ENCODE peak calls at places on chromosomes 5 and 9, in nine cellular contexts. F is transverse colon, J is AG04450, E is adrenal gland, O is RWPE2, I is right lobe of liver, S is A549, M is uterus, T is right atrium auricular region. W is an unnamed sample.

GRCh38 chr5:180810210-180811011 is 7.8 kb upstream of the MGAT1 start:
- DNase-seq in F (peak), J (peak), E (peak), O (peak), I (peak), S (peak), M (peak), T (peak), W (peak)

GRCh38 chr9:100082786-100083185 is 16.0 kb downstream of the ERP44 start:
- DNase-seq in F (no peak), J (no peak), E (no peak), O (no peak), I (no peak), S (no peak), M (no peak), T (no peak), W (no peak)

GRCh38 chr9:89923961-89924504 is 319.2 kb downstream of the GADD45G start:
- DNase-seq in F (no peak), J (no peak), E (peak), O (no peak), I (peak), S (no peak), M (no peak), T (peak), W (no peak)

GRCh38 chr5:138180183-138180782 is 1.4 kb downstream of the KIF20A start:
- DNase-seq in F (no peak), J (peak), E (no peak), O (no peak), I (no peak), S (peak), M (no peak), T (no peak), W (no peak)

GRCh38 chr5:132104561-132104960 is 31.0 kb downstream of the CSF2 start:
- DNase-seq in F (no peak), J (no peak), E (no peak), O (no peak), I (no peak), S (no peak), M (no peak), T (no peak), W (no peak)

GRCh38 chr5:55816342-55816741 is 34.8 kb upstream of the IL31RA start:
- DNase-seq in F (no peak), J (peak), E (no peak), O (no peak), I (no peak), S (peak), M (no peak), T (no peak), W (no peak)

GRCh38 chr5:174073088-174073487 is 27.6 kb downstream of the NSG2 start:
- DNase-seq in F (no peak), J (no peak), E (no peak), O (no peak), I (no peak), S (no peak), M (no peak), T (no peak), W (no peak)

GRCh38 chr5:128662998-128663397 is 125.0 kb upstream of the FBN2 start:
- DNase-seq in F (no peak), J (no peak), E (no peak), O (no peak), I (no peak), S (no peak), M (no peak), T (no peak), W (no peak)

GRCh38 chr9:76230961-76231360 is 163.3 kb downstream of the RFK start:
- DNase-seq in F (no peak), J (no peak), E (no peak), O (no peak), I (no peak), S (no peak), M (no peak), T (no peak), W (no peak)

GRCh38 chr5:150605546-150605945 is 34.9 kb upstream of the SYNPO start:
- DNase-seq in F (no peak), J (no peak), E (no peak), O (no peak), I (peak), S (no peak), M (no peak), T (no peak), W (no peak)

GRCh38 chr9:107251756-107252322 is 31.2 kb upstream of the RAD23B start:
- DNase-seq in F (no peak), J (peak), E (no peak), O (no peak), I (no peak), S (no peak), M (peak), T (peak), W (no peak)

DNA sequence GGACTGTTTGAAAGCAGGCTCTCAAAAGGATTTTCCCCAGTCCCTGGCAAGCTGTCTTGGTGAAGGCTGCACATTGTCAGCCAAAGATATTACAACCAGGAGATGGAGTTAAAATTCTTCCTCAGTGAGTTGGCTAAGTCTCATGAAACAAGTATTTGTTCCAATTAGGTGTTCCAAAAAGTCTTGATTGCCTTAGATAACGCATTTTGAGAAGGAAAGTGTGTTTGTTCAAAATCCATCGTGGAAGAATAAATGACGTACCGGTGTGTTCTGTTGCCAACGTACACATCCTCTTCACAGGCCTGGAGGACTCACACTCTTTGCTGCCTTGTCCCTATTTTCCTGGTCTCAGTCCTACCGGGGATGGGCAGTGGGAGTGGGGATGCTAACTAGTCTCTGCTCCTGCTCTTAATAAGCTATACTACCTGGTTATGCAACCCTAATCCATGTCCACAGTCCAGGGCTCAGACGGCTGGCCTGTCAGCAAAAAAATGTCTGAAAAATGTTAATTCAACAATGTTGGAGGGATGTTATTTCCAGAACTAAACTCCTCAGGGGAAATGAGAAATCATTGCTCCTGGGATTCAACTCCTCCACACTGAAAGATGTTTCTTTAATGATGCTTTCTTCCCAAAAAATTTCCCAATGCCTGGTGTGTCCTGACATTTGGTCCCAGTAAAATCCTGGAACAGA is 175.3 kb upstream of the KLF9 start:
- DNase-seq in F (no peak), J (no peak), E (no peak), O (no peak), I (no peak), S (no peak), M (peak), T (peak), W (no peak)
- H3K27ac ChIP-seq in F (peak), J (peak), E (peak), O (peak), I (no peak), S (no peak), M (peak), T (peak), W (peak)

GRCh38 chr5:72109625-72110024 is 2.4 kb downstream of the MAP1B start:
- DNase-seq in F (no peak), J (no peak), E (peak), O (no peak), I (no peak), S (peak), M (no peak), T (no peak), W (no peak)
- TF ChIP-seq CTCF in F (no peak), J (no peak), E (no peak), O (peak), I (no peak), S (peak), M (no peak), T (no peak), W (no peak)

GRCh38 chr5:151661968-151662732 is 24.6 kb downstream of the SPARC start:
- DNase-seq in F (no peak), J (no peak), E (no peak), O (no peak), I (no peak), S (no peak), M (no peak), T (no peak), W (no peak)
- H3K4me3 ChIP-seq in F (no peak), J (no peak), E (no peak), O (no peak), I (no peak), S (no peak), M (no peak), T (no peak), W (no peak)

GRCh38 chr9:126515873-126516505 is 97.7 kb upstream of the LMX1B start:
- DNase-seq in F (no peak), J (no peak), E (no peak), O (no peak), I (no peak), S (no peak), M (no peak), T (no peak), W (no peak)

GRCh38 chr9:126516561-126516935 is 97.2 kb upstream of the LMX1B start:
- DNase-seq in F (no peak), J (no peak), E (no peak), O (no peak), I (no peak), S (no peak), M (no peak), T (no peak), W (no peak)

GRCh38 chr9:126516936-126517750 is 96.6 kb upstream of the LMX1B start:
- DNase-seq in F (no peak), J (peak), E (no peak), O (peak), I (no peak), S (peak), M (no peak), T (peak), W (peak)

GRCh38 chr9:126518763-126519162 is 95.0 kb upstream of the LMX1B start:
- DNase-seq in F (no peak), J (no peak), E (no peak), O (no peak), I (no peak), S (no peak), M (no peak), T (no peak), W (no peak)

DNA sequence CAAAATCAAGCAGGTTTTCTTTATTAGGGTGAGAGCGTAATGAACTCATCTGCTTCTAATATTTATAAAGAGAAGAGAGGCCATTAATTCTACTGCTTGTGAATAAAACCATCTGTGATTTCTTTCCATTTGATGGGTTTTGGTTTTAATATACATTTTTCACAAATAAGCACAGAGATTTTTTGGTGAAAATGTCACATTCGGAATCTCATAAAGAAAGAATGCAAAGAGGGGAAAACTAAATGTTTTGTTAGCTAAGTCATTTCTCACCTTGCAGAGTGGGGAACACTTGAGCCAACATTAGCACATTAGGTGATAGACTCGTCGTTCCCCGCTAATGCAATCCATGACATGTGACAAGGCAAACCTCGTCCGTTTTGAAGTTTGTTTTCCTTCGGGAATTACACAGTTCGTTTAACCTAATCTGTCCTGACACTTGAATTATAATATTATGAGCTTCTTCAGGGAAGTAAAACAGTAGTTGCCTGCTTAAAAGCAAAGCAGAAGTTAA is 95.9 kb upstream of the LMX1B start:
- DNase-seq in F (no peak), J (no peak), E (no peak), O (no peak), I (no peak), S (no peak), M (no peak), T (no peak), W (no peak)
- H3K27ac ChIP-seq in F (peak), J (no peak), E (peak), O (no peak), I (no peak), S (no peak), M (no peak), T (peak), W (no peak)

DNA sequence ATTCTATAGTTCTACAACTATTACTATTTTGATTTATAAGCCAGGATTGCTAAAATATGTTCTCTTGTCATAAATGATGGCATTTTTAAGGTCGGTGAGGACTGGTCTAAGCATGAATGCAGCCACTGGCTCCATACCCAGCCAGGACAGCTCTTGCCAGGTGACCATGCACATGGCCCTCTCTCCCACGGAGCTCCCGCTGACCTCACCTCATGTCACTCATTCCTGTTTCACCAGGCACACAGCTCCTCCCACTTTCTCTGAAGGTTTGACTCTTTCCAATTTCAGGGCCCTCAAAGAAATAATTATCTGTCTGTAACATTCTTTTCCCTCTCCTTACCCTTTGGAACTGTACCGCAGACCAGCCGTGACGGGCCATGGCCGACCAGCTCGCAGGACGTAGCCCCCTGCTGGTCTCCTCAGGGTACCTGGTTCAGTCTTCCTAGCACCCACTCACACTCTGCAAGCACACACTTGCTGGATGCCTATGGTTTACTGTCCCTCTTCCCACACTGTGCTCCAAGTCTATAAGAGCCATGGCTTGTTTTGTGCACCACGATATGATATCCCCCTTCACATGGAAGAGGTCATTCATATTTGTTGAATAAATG is 72.6 kb downstream of the LIFR start:
- DNase-seq in F (no peak), J (no peak), E (no peak), O (no peak), I (no peak), S (no peak), M (no peak), T (no peak), W (no peak)
- TF ChIP-seq CTCF in F (no peak), J (no peak), E (no peak), O (no peak), I (no peak), S (no peak), M (no peak), T (no peak), W (no peak)

GRCh38 chr9:14323969-14324366 is 10.0 kb upstream of the NFIB start:
- DNase-seq in F (no peak), J (no peak), E (no peak), O (no peak), I (no peak), S (no peak), M (no peak), T (no peak), W (no peak)
- H3K4me3 ChIP-seq in F (no peak), J (no peak), E (no peak), O (no peak), I (no peak), S (no peak), M (no peak), T (no peak), W (no peak)

GRCh38 chr5:115109840-115110239 is 59.9 kb downstream of the TRIM36 start:
- DNase-seq in F (no peak), J (no peak), E (no peak), O (no peak), I (no peak), S (no peak), M (no peak), T (no peak), W (no peak)

GRCh38 chr5:115109388-115109787 is 60.3 kb downstream of the TRIM36 start:
- DNase-seq in F (no peak), J (no peak), E (no peak), O (no peak), I (no peak), S (no peak), M (no peak), T (no peak), W (no peak)
- H3K27ac ChIP-seq in F (no peak), J (no peak), E (no peak), O (no peak), I (no peak), S (no peak), M (no peak), T (no peak), W (no peak)

DNA sequence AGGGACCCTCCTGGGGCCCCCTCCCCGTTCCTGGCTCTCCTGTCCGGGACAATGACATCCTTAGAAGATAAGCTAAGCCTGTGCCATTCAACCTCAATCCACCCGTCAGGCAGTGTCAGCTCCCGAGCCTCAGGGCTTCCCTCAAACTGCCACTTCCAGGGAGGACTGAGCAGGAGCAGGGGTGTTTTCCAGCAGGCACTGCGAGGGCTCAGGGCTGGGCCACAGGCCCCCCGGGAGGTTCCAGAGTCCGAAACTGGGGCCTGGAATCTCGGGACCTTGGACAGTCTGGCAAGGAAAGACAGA is 26.2 kb downstream of the LHX3 start:
- DNase-seq in F (no peak), J (no peak), E (no peak), O (no peak), I (no peak), S (no peak), M (no peak), T (no peak), W (no peak)
- TF ChIP-seq CTCF in F (no peak), J (no peak), E (no peak), O (no peak), I (no peak), S (no peak), M (no peak), T (no peak), W (no peak)

GRCh38 chr5:14188778-14189177 is 45.6 kb downstream of the TRIO start:
- DNase-seq in F (no peak), J (no peak), E (no peak), O (no peak), I (no peak), S (no peak), M (no peak), T (no peak), W (no peak)

GRCh38 chr5:14191325-14191724 is 48.2 kb downstream of the TRIO start:
- DNase-seq in F (no peak), J (no peak), E (no peak), O (no peak), I (no peak), S (no peak), M (no peak), T (no peak), W (no peak)

GRCh38 chr5:14190194-14191164 is 47.3 kb downstream of the TRIO start:
- DNase-seq in F (no peak), J (peak), E (peak), O (peak), I (no peak), S (peak), M (peak), T (no peak), W (no peak)

GRCh38 chr5:14187660-14188059 is 44.5 kb downstream of the TRIO start:
- DNase-seq in F (no peak), J (no peak), E (no peak), O (no peak), I (no peak), S (no peak), M (no peak), T (no peak), W (no peak)

DNA sequence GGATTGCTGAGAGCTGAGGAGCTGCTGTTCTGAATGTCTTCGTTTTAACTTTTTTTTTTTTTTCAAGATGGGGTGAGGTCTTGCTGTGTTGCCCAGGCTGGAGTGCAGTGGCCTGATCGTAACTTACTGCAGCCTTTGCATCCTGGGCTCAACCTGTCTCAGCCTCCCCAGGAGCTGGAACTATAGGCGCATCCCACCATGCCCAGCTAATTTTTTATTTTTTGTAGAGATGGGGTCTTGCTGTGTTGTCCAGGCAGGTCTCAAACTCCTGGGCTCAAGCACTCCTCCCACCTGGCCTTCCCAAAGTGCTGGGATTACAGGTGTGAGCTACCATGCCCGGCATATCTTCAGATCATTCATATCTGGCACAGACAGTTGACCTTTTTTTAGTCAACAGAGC is 46.5 kb downstream of the TRIO start:
- DNase-seq in F (no peak), J (no peak), E (no peak), O (no peak), I (no peak), S (no peak), M (no peak), T (no peak), W (no peak)
- H3K4me3 ChIP-seq in F (no peak), J (peak), E (no peak), O (no peak), I (no peak), S (peak), M (no peak), T (no peak), W (no peak)